ENCODE peak calls at places on chromosomes 6 and 20, in six cellular contexts. Q, X, B, A, G and T are unnamed samples.

GRCh38 chr6:14397518-14397901 is 279.9 kb downstream of the CD83 start:
- DNase-seq in Q (no peak), X (no peak), B (no peak), A (no peak), G (no peak), T (no peak)

GRCh38 chr6:16338577-16339262 is 100.3 kb downstream of the GMPR start:
- DNase-seq in Q (no peak), X (no peak), B (peak), A (peak), G (no peak), T (peak)

GRCh38 chr20:26163890-26164289 is 467.2 kb upstream of the ZNF337 start:
- DNase-seq in Q (no peak), X (no peak), B (no peak), A (no peak), G (no peak), T (peak)

GRCh38 chr6:53042112-53042511 is 23.1 kb upstream of the FBXO9 start:
- DNase-seq in Q (no peak), X (no peak), B (no peak), A (no peak), G (no peak), T (peak)

GRCh38 chr6:107987805-107988204 is 29.8 kb upstream of the SEC63 start:
- DNase-seq in Q (no peak), X (no peak), B (no peak), A (no peak), G (no peak), T (no peak)

GRCh38 chr6:44219053-44219814 is 2.5 kb downstream of the MYMX start:
- DNase-seq in Q (no peak), X (no peak), B (peak), A (peak), G (peak), T (no peak)

GRCh38 chr6:151087861-151088598 is 151.7 kb upstream of the AKAP12 start:
- DNase-seq in Q (no peak), X (no peak), B (no peak), A (peak), G (no peak), T (no peak)

GRCh38 chr6:61868507-61869080 is 417.4 kb downstream of the KHDRBS2 start:
- DNase-seq in Q (no peak), X (no peak), B (no peak), A (no peak), G (no peak), T (no peak)

GRCh38 chr6:130366011-130366963 is at the start of gene TMEM200A:
- DNase-seq in Q (no peak), X (peak), B (peak), A (peak), G (no peak), T (no peak)

GRCh38 chr20:2659547-2659946 is 4.5 kb downstream of the IDH3B start:
- DNase-seq in Q (no peak), X (no peak), B (no peak), A (no peak), G (no peak), T (no peak)

GRCh38 chr20:23094213-23094896 is 8.2 kb upstream of the CD93 start:
- DNase-seq in Q (no peak), X (no peak), B (no peak), A (no peak), G (no peak), T (no peak)

GRCh38 chr6:4446982-4447381 is 311.6 kb upstream of the ECI2 start:
- DNase-seq in Q (no peak), X (no peak), B (no peak), A (no peak), G (no peak), T (peak)

GRCh38 chr20:325889-326644 is 715 bp downstream of the SOX12 start:
- DNase-seq in Q (peak), X (peak), B (peak), A (peak), G (peak), T (no peak)

GRCh38 chr20:43539975-43540672 is 18.7 kb upstream of the SGK2 start:
- DNase-seq in Q (no peak), X (no peak), B (no peak), A (no peak), G (no peak), T (no peak)

GRCh38 chr6:37630281-37630799 is 67.3 kb downstream of the MDGA1 start:
- DNase-seq in Q (no peak), X (no peak), B (no peak), A (no peak), G (no peak), T (peak)

GRCh38 chr20:38629979-38630378 is 28.4 kb downstream of the ARHGAP40 start:
- DNase-seq in Q (no peak), X (no peak), B (no peak), A (no peak), G (no peak), T (no peak)

GRCh38 chr6:166412156-166412910 is 29.6 kb upstream of the MPC1 start:
- DNase-seq in Q (no peak), X (no peak), B (no peak), A (no peak), G (no peak), T (no peak)

GRCh38 chr6:36666726-36667591 is 11.6 kb upstream of the CDKN1A start:
- DNase-seq in Q (no peak), X (no peak), B (peak), A (peak), G (no peak), T (peak)

GRCh38 chr6:6998194-6998569 is 109.6 kb upstream of the RREB1 start:
- DNase-seq in Q (no peak), X (no peak), B (no peak), A (no peak), G (no peak), T (no peak)